ENCODE peak calls at places on chromosome 4, in ten cellular contexts. One of them, this sample, is unnamed.

GRCh38 chr4:7705062-7705461 is 234.6 kb downstream of the AFAP1 start:
- DNase-seq in fibroblast of the aortic adventitia: peak; percentile 13
- DNase-seq in activated CD4-positive, alpha-beta T cell treated with anti-CD3 and anti-CD28 coated beads for 48 hours: no peak
- DNase-seq in naive thymus-derived CD8-positive, alpha-beta T cell: no peak
- DNase-seq in psoas muscle: peak; percentile 39
- DNase-seq in LHCN-M2: no peak
- DNase-seq in cardiac muscle cell: no peak
- DNase-seq in aorta: no peak
- DNase-seq in activated CD8-positive, alpha-beta memory T cell treated with anti-CD3 and anti-CD28 coated beads for 48 hours: no peak
- DNase-seq in ELR: peak; percentile 6
- DNase-seq in this sample: no peak

GRCh38 chr4:175531405-175532091 is 280.5 kb downstream of the GPM6A start:
- DNase-seq in cardiac muscle cell: no peak
- DNase-seq in LHCN-M2: peak; percentile 68
- DNase-seq in activated CD8-positive, alpha-beta memory T cell treated with anti-CD3 and anti-CD28 coated beads for 48 hours: no peak
- DNase-seq in ELR: peak; percentile 79
- DNase-seq in fibroblast of the aortic adventitia: peak; percentile 78
- DNase-seq in activated CD4-positive, alpha-beta T cell treated with anti-CD3 and anti-CD28 coated beads for 48 hours: no peak
- DNase-seq in naive thymus-derived CD8-positive, alpha-beta T cell: no peak
- DNase-seq in psoas muscle: no peak
- DNase-seq in aorta: no peak
- DNase-seq in this sample: peak; percentile 14

GRCh38 chr4:22238742-22239141 is 277.1 kb downstream of the ADGRA3 start:
- DNase-seq in LHCN-M2: peak; percentile 7
- DNase-seq in ELR: peak; percentile 10
- DNase-seq in activated CD8-positive, alpha-beta memory T cell treated with anti-CD3 and anti-CD28 coated beads for 48 hours: no peak
- DNase-seq in activated CD4-positive, alpha-beta T cell treated with anti-CD3 and anti-CD28 coated beads for 48 hours: no peak
- DNase-seq in naive thymus-derived CD8-positive, alpha-beta T cell: no peak
- DNase-seq in psoas muscle: no peak
- DNase-seq in aorta: no peak
- DNase-seq in cardiac muscle cell: no peak
- DNase-seq in fibroblast of the aortic adventitia: peak; percentile 12
- DNase-seq in this sample: no peak

GRCh38 chr4:138078264-138078663 is 163.9 kb downstream of the SLC7A11 start:
- DNase-seq in cardiac muscle cell: no peak
- DNase-seq in psoas muscle: no peak
- DNase-seq in aorta: no peak
- DNase-seq in LHCN-M2: no peak
- DNase-seq in activated CD8-positive, alpha-beta memory T cell treated with anti-CD3 and anti-CD28 coated beads for 48 hours: no peak
- DNase-seq in ELR: peak; percentile 2
- DNase-seq in activated CD4-positive, alpha-beta T cell treated with anti-CD3 and anti-CD28 coated beads for 48 hours: no peak
- DNase-seq in naive thymus-derived CD8-positive, alpha-beta T cell: no peak
- DNase-seq in fibroblast of the aortic adventitia: peak; percentile 28
- DNase-seq in this sample: no peak

GRCh38 chr4:182175788-182176519 is 67.2 kb upstream of the TENM3 start:
- DNase-seq in psoas muscle: no peak
- DNase-seq in ELR: no peak
- DNase-seq in cardiac muscle cell: no peak
- DNase-seq in LHCN-M2: no peak
- DNase-seq in activated CD4-positive, alpha-beta T cell treated with anti-CD3 and anti-CD28 coated beads for 48 hours: no peak
- DNase-seq in activated CD8-positive, alpha-beta memory T cell treated with anti-CD3 and anti-CD28 coated beads for 48 hours: no peak
- DNase-seq in aorta: no peak
- DNase-seq in naive thymus-derived CD8-positive, alpha-beta T cell: no peak
- DNase-seq in fibroblast of the aortic adventitia: no peak
- DNase-seq in this sample: no peak

GRCh38 chr4:185559913-185560281 is 24.6 kb upstream of the PDLIM3 start:
- DNase-seq in psoas muscle: peak; percentile 32
- DNase-seq in fibroblast of the aortic adventitia: peak; percentile 27
- DNase-seq in activated CD4-positive, alpha-beta T cell treated with anti-CD3 and anti-CD28 coated beads for 48 hours: no peak
- DNase-seq in LHCN-M2: peak; percentile 94
- DNase-seq in cardiac muscle cell: peak; percentile 89
- DNase-seq in naive thymus-derived CD8-positive, alpha-beta T cell: no peak
- DNase-seq in activated CD8-positive, alpha-beta memory T cell treated with anti-CD3 and anti-CD28 coated beads for 48 hours: no peak
- DNase-seq in aorta: peak; percentile 84
- DNase-seq in ELR: peak; percentile 43
- DNase-seq in this sample: peak; percentile 99

GRCh38 chr4:166386491-166387367 is 513.7 kb downstream of the TLL1 start:
- DNase-seq in cardiac muscle cell: no peak
- DNase-seq in ELR: peak; percentile 52
- DNase-seq in fibroblast of the aortic adventitia: peak; percentile 2
- DNase-seq in naive thymus-derived CD8-positive, alpha-beta T cell: no peak
- DNase-seq in aorta: no peak
- DNase-seq in activated CD4-positive, alpha-beta T cell treated with anti-CD3 and anti-CD28 coated beads for 48 hours: no peak
- DNase-seq in activated CD8-positive, alpha-beta memory T cell treated with anti-CD3 and anti-CD28 coated beads for 48 hours: no peak
- DNase-seq in psoas muscle: no peak
- DNase-seq in LHCN-M2: peak; percentile 20
- DNase-seq in this sample: peak; percentile 24

GRCh38 chr4:151530230-151530629 is 121.3 kb downstream of the FHIP1A start:
- DNase-seq in psoas muscle: no peak
- DNase-seq in LHCN-M2: no peak
- DNase-seq in activated CD8-positive, alpha-beta memory T cell treated with anti-CD3 and anti-CD28 coated beads for 48 hours: no peak
- DNase-seq in naive thymus-derived CD8-positive, alpha-beta T cell: no peak
- DNase-seq in aorta: no peak
- DNase-seq in activated CD4-positive, alpha-beta T cell treated with anti-CD3 and anti-CD28 coated beads for 48 hours: no peak
- DNase-seq in fibroblast of the aortic adventitia: no peak
- DNase-seq in cardiac muscle cell: no peak
- DNase-seq in ELR: no peak
- DNase-seq in this sample: no peak

GRCh38 chr4:119632216-119632615 is 3.6 kb upstream of the PDE5A start:
- DNase-seq in LHCN-M2: peak; percentile 26
- DNase-seq in ELR: peak; percentile 74
- DNase-seq in aorta: no peak
- DNase-seq in naive thymus-derived CD8-positive, alpha-beta T cell: no peak
- DNase-seq in activated CD4-positive, alpha-beta T cell treated with anti-CD3 and anti-CD28 coated beads for 48 hours: no peak
- DNase-seq in psoas muscle: no peak
- DNase-seq in activated CD8-positive, alpha-beta memory T cell treated with anti-CD3 and anti-CD28 coated beads for 48 hours: no peak
- DNase-seq in cardiac muscle cell: no peak
- DNase-seq in fibroblast of the aortic adventitia: peak; percentile 71
- DNase-seq in this sample: peak; percentile 54

GRCh38 chr4:143127621-143128020 is 57.1 kb upstream of the USP38 start:
- DNase-seq in activated CD4-positive, alpha-beta T cell treated with anti-CD3 and anti-CD28 coated beads for 48 hours: no peak
- DNase-seq in LHCN-M2: no peak
- DNase-seq in psoas muscle: no peak
- DNase-seq in naive thymus-derived CD8-positive, alpha-beta T cell: no peak
- DNase-seq in cardiac muscle cell: no peak
- DNase-seq in ELR: no peak
- DNase-seq in activated CD8-positive, alpha-beta memory T cell treated with anti-CD3 and anti-CD28 coated beads for 48 hours: no peak
- DNase-seq in aorta: no peak
- DNase-seq in fibroblast of the aortic adventitia: no peak
- DNase-seq in this sample: no peak

GRCh38 chr4:142519342-142519741 is 326.8 kb downstream of the INPP4B start:
- DNase-seq in fibroblast of the aortic adventitia: no peak
- DNase-seq in activated CD4-positive, alpha-beta T cell treated with anti-CD3 and anti-CD28 coated beads for 48 hours: no peak
- DNase-seq in LHCN-M2: no peak
- DNase-seq in naive thymus-derived CD8-positive, alpha-beta T cell: no peak
- DNase-seq in activated CD8-positive, alpha-beta memory T cell treated with anti-CD3 and anti-CD28 coated beads for 48 hours: no peak
- DNase-seq in cardiac muscle cell: no peak
- DNase-seq in aorta: no peak
- DNase-seq in psoas muscle: no peak
- DNase-seq in ELR: peak; percentile 11
- DNase-seq in this sample: no peak

GRCh38 chr4:106717094-106717493 is 319.0 kb downstream of the DKK2 start:
- DNase-seq in naive thymus-derived CD8-positive, alpha-beta T cell: no peak
- DNase-seq in ELR: no peak
- DNase-seq in cardiac muscle cell: no peak
- DNase-seq in aorta: no peak
- DNase-seq in fibroblast of the aortic adventitia: peak; percentile 57
- DNase-seq in activated CD4-positive, alpha-beta T cell treated with anti-CD3 and anti-CD28 coated beads for 48 hours: no peak
- DNase-seq in psoas muscle: no peak
- DNase-seq in LHCN-M2: peak; percentile 7
- DNase-seq in activated CD8-positive, alpha-beta memory T cell treated with anti-CD3 and anti-CD28 coated beads for 48 hours: no peak
- DNase-seq in this sample: peak; percentile 23

GRCh38 chr4:39044947-39045734 is 12.9 kb upstream of the TMEM156 start:
- DNase-seq in activated CD8-positive, alpha-beta memory T cell treated with anti-CD3 and anti-CD28 coated beads for 48 hours: peak; percentile 31
- DNase-seq in psoas muscle: peak; percentile 46
- DNase-seq in fibroblast of the aortic adventitia: peak; percentile 34
- DNase-seq in activated CD4-positive, alpha-beta T cell treated with anti-CD3 and anti-CD28 coated beads for 48 hours: peak; percentile 42
- DNase-seq in naive thymus-derived CD8-positive, alpha-beta T cell: no peak
- DNase-seq in LHCN-M2: no peak
- DNase-seq in aorta: no peak
- DNase-seq in ELR: peak; percentile 50
- DNase-seq in cardiac muscle cell: peak; percentile 44
- DNase-seq in this sample: peak; percentile 56

GRCh38 chr4:6689506-6689960 is 4.1 kb upstream of the S100P start:
- DNase-seq in naive thymus-derived CD8-positive, alpha-beta T cell: no peak
- DNase-seq in ELR: no peak
- DNase-seq in activated CD8-positive, alpha-beta memory T cell treated with anti-CD3 and anti-CD28 coated beads for 48 hours: no peak
- DNase-seq in aorta: no peak
- DNase-seq in psoas muscle: no peak
- DNase-seq in fibroblast of the aortic adventitia: no peak
- DNase-seq in cardiac muscle cell: no peak
- DNase-seq in activated CD4-positive, alpha-beta T cell treated with anti-CD3 and anti-CD28 coated beads for 48 hours: no peak
- DNase-seq in LHCN-M2: no peak
- DNase-seq in this sample: no peak